ENCODE peak calls at places on chromosomes 3 and 15, in six cellular contexts. G is GM06990, V is GM12865, E is mammary epithelial cell, D is left ventricle myocardium inferior, M is heart right ventricle. F is an unnamed sample.

GRCh38 chr3:194632211-194632982 is 822 bp downstream of the TMEM44 start:
- DNase-seq in G (no peak), E (peak), D (peak), V (no peak), M (peak), F (no peak)

GRCh38 chr3:148643389-148643840 is 54.3 kb upstream of the AGTR1 start:
- DNase-seq in V (no peak), E (peak), D (no peak), G (no peak), M (no peak), F (no peak)

GRCh38 chr3:29441422-29441821 is 160.6 kb downstream of the RBMS3 start:
- DNase-seq in M (no peak), G (no peak), V (no peak), E (no peak), D (no peak), F (no peak)

GRCh38 chr3:57709559-57709958 is 16.7 kb upstream of the DENND6A start:
- DNase-seq in D (no peak), V (no peak), E (peak), M (no peak), G (no peak), F (no peak)

GRCh38 chr3:64462203-64463120 is 225.3 kb downstream of the ADAMTS9 start:
- DNase-seq in D (no peak), E (no peak), V (peak), M (no peak), G (no peak), F (no peak)

GRCh38 chr3:178856804-178857203 is 214.8 kb downstream of the ZMAT3 start:
- DNase-seq in G (no peak), V (no peak), D (no peak), M (no peak), E (no peak), F (peak)

GRCh38 chr3:11145888-11146287 is 8.4 kb upstream of the HRH1 start:
- DNase-seq in M (no peak), E (peak), D (no peak), G (no peak), V (no peak), F (no peak)

GRCh38 chr3:182969277-182969676 is 11.1 kb downstream of the DCUN1D1 start:
- DNase-seq in E (peak), M (no peak), G (no peak), D (no peak), V (no peak), F (no peak)

GRCh38 chr3:64214002-64214696 is 11.1 kb downstream of the PRICKLE2 start:
- DNase-seq in E (peak), G (no peak), D (peak), M (peak), V (no peak), F (no peak)

GRCh38 chr3:27532931-27533607 is 48.9 kb upstream of the SLC4A7 start:
- DNase-seq in M (no peak), V (no peak), G (no peak), E (peak), D (no peak), F (no peak)

GRCh38 chr3:73623996-73624362 is 762 bp downstream of the PDZRN3 start:
- DNase-seq in E (peak), V (no peak), D (peak), M (peak), G (no peak), F (no peak)

GRCh38 chr3:52483577-52484495 is 11.3 kb upstream of the STAB1 start:
- DNase-seq in G (no peak), D (no peak), M (peak), E (peak), V (no peak), F (no peak)

GRCh38 chr3:152232001-152232400 is 36.7 kb upstream of the MBNL1 start:
- DNase-seq in M (no peak), G (no peak), V (no peak), E (no peak), D (no peak), F (no peak)

GRCh38 chr3:186414735-186415419 is 52.8 kb upstream of the DGKG start:
- DNase-seq in M (no peak), G (no peak), D (no peak), E (peak), V (peak), F (peak)

GRCh38 chr3:30232142-30232541 is 374.3 kb upstream of the TGFBR2 start:
- DNase-seq in M (no peak), V (no peak), E (no peak), G (no peak), D (no peak), F (no peak)

GRCh38 chr15:29692527-29692926 is 129.7 kb downstream of the TJP1 start:
- DNase-seq in G (no peak), M (no peak), V (no peak), E (no peak), D (no peak), F (no peak)

GRCh38 chr15:74339371-74339770 is 28.1 kb downstream of the CYP11A1 start:
- DNase-seq in V (no peak), D (no peak), E (no peak), M (no peak), G (no peak), F (no peak)

GRCh38 chr15:98241032-98241554 is 280.6 kb downstream of the ARRDC4 start:
- DNase-seq in E (peak), G (no peak), V (no peak), D (no peak), M (no peak), F (no peak)

GRCh38 chr3:180467177-180467576 is 134.8 kb upstream of the TTC14 start:
- DNase-seq in G (no peak), D (no peak), V (no peak), M (no peak), E (peak), F (no peak)

GRCh38 chr3:11379238-11379823 is 107.1 kb downstream of the ATG7 start:
- DNase-seq in M (no peak), E (peak), D (no peak), V (peak), G (no peak), F (no peak)

GRCh38 chr15:71601038-71601869 is 209.1 kb upstream of the NR2E3 start:
- DNase-seq in D (no peak), M (no peak), E (no peak), G (no peak), V (no peak), F (no peak)

GRCh38 chr15:79834496-79834895 is 62.3 kb downstream of the MTHFS start:
- DNase-seq in M (no peak), D (no peak), G (no peak), E (no peak), V (peak), F (no peak)

GRCh38 chr3:98962951-98963350 is 61.5 kb upstream of the DCBLD2 start:
- DNase-seq in D (no peak), V (no peak), E (peak), M (no peak), G (no peak), F (no peak)

GRCh38 chr3:69848113-69848512 is 108.8 kb downstream of the MITF start:
- DNase-seq in D (no peak), E (no peak), M (no peak), V (no peak), G (no peak), F (no peak)

GRCh38 chr3:127940116-127940515 is 25.1 kb downstream of the KBTBD12 start:
- DNase-seq in D (no peak), E (no peak), G (no peak), M (no peak), V (no peak), F (no peak)
- H3K4me3 ChIP-seq in D (no peak), E (no peak), G (no peak), M (no peak), V (no peak), F (no peak)

GRCh38 chr3:123767020-123767394 is 117.1 kb downstream of the MYLK start:
- DNase-seq in G (no peak), V (no peak), D (no peak), M (no peak), E (no peak), F (no peak)

GRCh38 chr3:123765475-123766166 is 118.5 kb downstream of the MYLK start:
- DNase-seq in D (no peak), E (no peak), V (no peak), G (no peak), M (no peak), F (no peak)

GRCh38 chr3:123764642-123765041 is 119.5 kb downstream of the MYLK start:
- DNase-seq in E (no peak), D (no peak), G (no peak), V (no peak), M (no peak), F (no peak)

GRCh38 chr3:123767564-123768292 is 116.4 kb downstream of the MYLK start:
- DNase-seq in E (no peak), D (no peak), G (no peak), V (no peak), M (no peak), F (no peak)

GRCh38 chr3:123766195-123767019 is 117.7 kb downstream of the MYLK start:
- DNase-seq in G (no peak), D (no peak), E (no peak), V (no peak), M (no peak), F (no peak)
- TF ChIP-seq CTCF in G (no peak), D (no peak), E (no peak), V (no peak), M (no peak), F (no peak)

GRCh38 chr15:81184188-81184587 is 12.5 kb upstream of the IL16 start:
- DNase-seq in V (no peak), E (no peak), G (no peak), D (no peak), M (no peak), F (no peak)

GRCh38 chr15:81182746-81183402 is 13.8 kb upstream of the IL16 start:
- DNase-seq in V (no peak), E (no peak), D (no peak), M (peak), G (no peak), F (no peak)

GRCh38 chr15:81183403-81183760 is 13.3 kb upstream of the IL16 start:
- DNase-seq in D (no peak), E (no peak), V (no peak), M (no peak), G (no peak), F (no peak)

GRCh38 chr15:81181220-81181619 is 15.5 kb upstream of the IL16 start:
- DNase-seq in D (no peak), E (no peak), M (no peak), V (no peak), G (no peak), F (no peak)

GRCh38 chr15:81182031-81182745 is 14.5 kb upstream of the IL16 start:
- DNase-seq in E (no peak), D (no peak), M (no peak), V (no peak), G (no peak), F (no peak)
- H3K4me3 ChIP-seq in E (no peak), D (peak), M (peak), V (no peak), G (no peak), F (no peak)

GRCh38 chr15:66706225-66706732 is 4.2 kb downstream of the SMAD6 start:
- DNase-seq in D (peak), E (no peak), V (no peak), M (peak), G (no peak), F (no peak)
- TF ChIP-seq CTCF in D (peak), E (peak), V (peak), M (peak), G (peak), F (peak)

GRCh38 chr3:143975549-143976152 is 4.0 kb downstream of the DIPK2A start:
- DNase-seq in E (peak), G (no peak), V (peak), M (no peak), D (no peak), F (no peak)
- H3K4me3 ChIP-seq in E (peak), G (peak), V (peak), M (no peak), D (peak), F (no peak)

DNA sequence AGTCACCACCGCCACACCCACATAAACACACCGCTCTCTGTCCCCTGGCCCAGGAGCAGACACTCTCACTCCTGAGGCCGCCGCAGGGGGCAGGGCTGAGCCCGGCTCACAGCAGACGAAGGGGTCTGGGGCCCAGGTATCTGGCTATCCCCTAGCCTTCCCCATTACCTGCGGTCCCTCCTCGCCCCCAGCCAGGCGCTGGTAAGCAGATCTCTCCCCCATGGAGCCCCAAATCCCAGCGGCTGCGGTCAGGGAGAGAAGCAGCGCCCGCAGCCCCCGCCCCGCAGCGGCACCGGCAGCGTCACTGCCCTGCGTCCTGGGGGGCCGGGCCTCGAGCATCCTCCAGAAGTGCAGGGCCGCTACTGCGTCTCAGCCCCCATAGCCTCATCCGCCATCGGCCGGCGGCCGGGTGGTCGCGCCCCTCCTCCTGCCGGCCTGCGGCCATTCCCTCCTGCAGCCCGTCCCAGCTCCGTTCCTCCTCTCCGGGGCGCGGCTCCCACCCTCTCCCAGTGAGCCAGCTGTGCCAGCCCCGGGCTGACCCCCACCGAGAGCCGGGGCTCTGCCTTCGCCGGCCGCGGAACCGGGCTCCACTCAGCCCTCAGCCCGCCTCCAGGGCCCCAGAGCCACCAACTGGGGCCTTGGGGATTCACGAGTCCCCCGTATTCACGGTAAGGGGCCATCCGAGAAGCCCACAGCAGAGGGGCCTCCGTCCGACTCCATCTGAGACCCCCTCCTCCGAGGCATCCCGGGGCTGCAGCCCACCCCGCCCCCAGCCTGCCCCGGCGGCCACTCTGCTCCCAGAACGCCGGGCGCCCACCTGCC is 13.1 kb downstream of the TNK2 start:
- DNase-seq in E (peak), M (peak), G (peak), D (peak), V (peak), F (no peak)
- TF ChIP-seq CTCF in E (no peak), M (no peak), G (peak), D (no peak), V (peak), F (no peak)

GRCh38 chr3:32820971-32821685 is 3.3 kb downstream of the TRIM71 start:
- DNase-seq in G (no peak), V (no peak), D (no peak), M (no peak), E (no peak), F (no peak)
- H3K4me3 ChIP-seq in G (no peak), V (no peak), D (peak), M (peak), E (no peak), F (peak)

GRCh38 chr3:128426128-128426921 is 40.4 kb downstream of the DNAJB8 start:
- DNase-seq in V (peak), M (peak), E (peak), G (peak), D (peak), F (no peak)
- TF ChIP-seq CTCF in V (peak), M (peak), E (peak), G (peak), D (peak), F (peak)